ENCODE peak calls at places on chromosomes 1 and 21, in four cellular contexts. S is SK-N-SH, H is K562, R is GM12878. B is an unnamed sample.

GRCh38 chr1:207032528-207033017 is at the start of gene C1orf116:
- DNase-seq in S (no peak), H (peak), R (no peak), B (peak)

GRCh38 chr21:25911730-25912401 is 177.1 kb downstream of the GABPA start:
- DNase-seq in S (no peak), H (no peak), R (no peak), B (no peak)

GRCh38 chr1:236395780-236396664 is 1.9 kb downstream of the EDARADD start:
- DNase-seq in S (no peak), H (peak), R (no peak), B (no peak)

GRCh38 chr1:160664573-160665051 is 17.8 kb upstream of the SLAMF1 start:
- DNase-seq in S (no peak), H (no peak), R (peak), B (no peak)

GRCh38 chr1:33323663-33324477 is 3.0 kb upstream of the A3GALT2 start:
- DNase-seq in S (no peak), H (no peak), R (no peak), B (no peak)

GRCh38 chr1:224183591-224184312 is 712 bp downstream of the DEGS1 start:
- DNase-seq in S (peak), H (peak), R (no peak), B (peak)

GRCh38 chr1:154896811-154897286 is 26.8 kb upstream of the KCNN3 start:
- DNase-seq in S (no peak), H (no peak), R (no peak), B (no peak)

GRCh38 chr1:220818421-220819173 is 31.9 kb downstream of the MTARC1 start:
- DNase-seq in S (no peak), H (no peak), R (no peak), B (no peak)

GRCh38 chr1:47580451-47580980 is 142.7 kb downstream of the FOXD2 start:
- DNase-seq in S (no peak), H (no peak), R (no peak), B (no peak)

GRCh38 chr1:209895709-209896108 is 42.3 kb upstream of the SYT14 start:
- DNase-seq in S (no peak), H (no peak), R (no peak), B (no peak)

GRCh38 chr1:223230161-223230881 is 87.3 kb upstream of the TLR5 start:
- DNase-seq in S (no peak), H (no peak), R (no peak), B (no peak)

GRCh38 chr1:186094170-186094569 is 280.9 kb downstream of the TPR start:
- DNase-seq in S (no peak), H (no peak), R (no peak), B (no peak)

DNA sequence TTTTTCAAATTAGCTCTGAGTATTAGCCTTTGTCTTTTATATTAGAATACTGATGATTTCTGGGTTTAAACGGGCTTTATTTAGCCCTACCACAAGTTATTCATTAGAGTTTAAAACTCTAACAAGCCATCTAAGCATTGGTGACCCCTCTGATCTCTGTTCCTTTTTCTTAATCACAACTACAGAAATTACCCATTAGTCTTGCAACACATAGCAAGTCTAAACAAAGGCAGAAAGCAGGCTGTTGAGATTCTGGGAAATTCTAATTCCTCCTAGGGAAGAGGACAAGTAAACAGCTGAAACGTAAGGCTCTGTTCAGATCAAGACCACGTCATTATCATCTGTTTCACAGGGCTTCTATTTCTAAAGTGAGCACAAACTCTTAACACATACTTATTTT is 491.2 kb upstream of the ZRANB2 start:
- DNase-seq in S (no peak), H (no peak), R (peak), B (no peak)
- TF ChIP-seq USF1 in S (no peak), H (no peak), R (no peak), B (no peak)

DNA sequence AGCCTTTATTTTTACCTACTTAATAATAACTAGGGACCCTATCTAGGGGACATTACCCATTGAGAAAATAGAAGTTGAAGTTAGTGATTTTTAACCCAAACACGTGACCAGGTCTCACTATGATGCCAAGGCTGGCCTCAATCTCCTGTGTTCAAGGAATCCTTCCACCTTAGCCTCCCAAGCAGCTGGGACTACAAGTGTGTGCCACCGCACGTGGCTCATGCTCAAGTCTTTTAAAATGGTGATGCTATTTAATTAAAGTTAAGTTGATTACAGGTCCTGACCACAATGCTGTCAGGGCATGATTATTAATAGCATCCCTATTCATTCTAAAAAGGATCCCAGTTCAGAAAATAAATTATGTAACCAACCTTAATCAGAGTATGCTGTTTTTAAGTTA is 25.0 kb downstream of the FUBP1 start:
- DNase-seq in S (no peak), H (no peak), R (no peak), B (no peak)
- TF ChIP-seq USF1 in S (no peak), H (no peak), R (no peak), B (no peak)

GRCh38 chr1:226653311-226653921 is 85.7 kb downstream of the ITPKB start:
- DNase-seq in S (no peak), H (no peak), R (no peak), B (no peak)
- TF ChIP-seq USF1 in S (no peak), H (no peak), R (no peak), B (no peak)

GRCh38 chr21:15275615-15276228 is 210.9 kb upstream of the NRIP1 start:
- DNase-seq in S (no peak), H (no peak), R (no peak), B (no peak)
- TF ChIP-seq USF1 in S (no peak), H (no peak), R (no peak), B (no peak)

GRCh38 chr1:26102046-26102925 is 9.3 kb upstream of the PDIK1L start:
- DNase-seq in S (no peak), H (no peak), R (no peak), B (no peak)

GRCh38 chr1:26098602-26099001 is 13.0 kb upstream of the PDIK1L start:
- DNase-seq in S (no peak), H (no peak), R (no peak), B (no peak)

GRCh38 chr1:26096471-26096870 is 15.2 kb upstream of the PDIK1L start:
- DNase-seq in S (no peak), H (no peak), R (no peak), B (no peak)

GRCh38 chr1:26097696-26098095 is 13.9 kb upstream of the PDIK1L start:
- DNase-seq in S (no peak), H (no peak), R (no peak), B (no peak)

GRCh38 chr1:26099780-26100179 is 11.8 kb upstream of the PDIK1L start:
- DNase-seq in S (no peak), H (no peak), R (no peak), B (no peak)
- TF ChIP-seq USF1 in S (no peak), H (no peak), R (no peak), B (no peak)

GRCh38 chr21:29521872-29522271 is 223.2 kb downstream of the BACH1 start:
- DNase-seq in S (no peak), H (no peak), R (no peak), B (no peak)

GRCh38 chr21:29514652-29515247 is 216.0 kb downstream of the BACH1 start:
- DNase-seq in S (no peak), H (no peak), R (no peak), B (no peak)

GRCh38 chr21:29523646-29524045 is 224.9 kb downstream of the BACH1 start:
- DNase-seq in S (no peak), H (no peak), R (no peak), B (no peak)

GRCh38 chr21:29524055-29524454 is 225.3 kb downstream of the BACH1 start:
- DNase-seq in S (no peak), H (no peak), R (no peak), B (no peak)

GRCh38 chr21:29520146-29520545 is 221.4 kb downstream of the BACH1 start:
- DNase-seq in S (no peak), H (no peak), R (no peak), B (no peak)
- TF ChIP-seq USF1 in S (no peak), H (no peak), R (no peak), B (no peak)

DNA sequence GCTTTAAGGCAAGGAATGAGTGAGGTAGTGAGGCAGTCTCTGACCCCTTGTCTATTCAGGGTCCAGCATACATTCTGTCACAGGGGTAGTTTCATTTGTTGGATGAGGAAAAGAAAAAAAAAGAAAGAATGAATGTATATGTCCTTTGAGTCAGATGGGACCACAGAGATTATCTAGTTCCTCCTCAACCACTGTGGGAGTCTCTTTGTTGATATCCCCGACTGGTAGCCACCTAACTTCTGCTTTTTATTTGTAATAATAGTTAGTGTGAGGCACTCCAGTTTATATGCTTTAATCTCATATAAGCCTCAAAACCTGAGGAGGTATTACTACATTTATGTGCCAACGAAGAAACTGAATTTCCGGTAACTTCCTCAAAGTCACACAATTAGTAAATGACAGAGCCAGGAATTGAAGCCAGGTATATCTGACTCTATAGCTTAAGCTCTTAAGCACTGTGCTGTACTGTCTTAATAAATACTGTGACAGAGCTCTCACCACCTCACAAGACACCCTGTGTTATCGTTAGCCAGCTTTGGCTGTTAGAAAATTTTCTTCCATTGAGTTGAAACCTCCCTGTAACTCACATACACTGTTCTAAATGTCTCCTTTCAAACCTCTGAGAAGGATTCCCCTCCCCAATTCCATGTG is 82.2 kb downstream of the MDM4 start:
- DNase-seq in S (no peak), H (no peak), R (no peak), B (no peak)
- TF ChIP-seq USF1 in S (no peak), H (no peak), R (no peak), B (no peak)

DNA sequence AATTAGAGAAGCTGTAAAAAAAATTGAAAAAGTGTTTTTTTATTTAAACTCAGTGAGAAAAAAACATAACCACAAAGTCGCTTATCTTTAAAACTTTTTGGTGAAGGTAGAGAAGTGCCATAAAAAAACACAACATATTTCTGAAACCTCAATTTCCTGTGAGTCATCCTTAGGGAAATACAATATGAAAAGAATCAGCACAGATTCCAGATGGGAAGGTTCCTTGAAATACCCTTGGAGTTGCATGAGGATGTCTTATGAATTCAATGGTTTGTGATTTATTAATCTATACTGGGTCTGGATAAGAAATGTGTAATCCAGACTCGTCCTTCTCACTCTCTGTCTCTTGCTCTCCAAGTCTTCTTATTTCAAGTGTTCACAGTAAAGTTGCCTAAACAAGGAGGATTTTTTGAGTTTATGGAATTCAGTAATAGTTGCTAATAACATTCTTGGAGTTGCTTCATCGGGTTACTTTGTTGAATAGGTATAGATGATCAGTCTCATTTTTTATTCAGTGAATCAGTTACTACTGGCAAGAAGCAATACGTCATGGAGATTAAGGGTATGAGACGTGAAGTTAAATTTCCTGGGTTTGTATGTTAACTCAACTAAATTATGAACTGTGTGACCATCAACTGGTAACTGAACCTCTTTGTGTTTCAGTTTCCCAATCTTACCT is 191.4 kb downstream of the KCNK2 start:
- DNase-seq in S (no peak), H (no peak), R (no peak), B (no peak)
- TF ChIP-seq USF1 in S (no peak), H (no peak), R (no peak), B (no peak)

B was measured in WTC11.